ENCODE peak calls at places on chromosomes 3 and 15, in four cellular contexts. U, H, F and L are unnamed samples.
A peak's percentile ranks its signal among the peaks of the same experiment; 100 is the strongest.

GRCh38 chr3:189547448-189547847 is 83.7 kb upstream of the TP63 start:
- DNase-seq in U (no peak), H (no peak), F (no peak), L (no peak)

GRCh38 chr3:44400771-44401170 is 62.2 kb downstream of the TCAIM start:
- DNase-seq in U (no peak), H (no peak), F (no peak), L (no peak)

GRCh38 chr15:41992151-41992802 is 19.9 kb upstream of the EHD4 start:
- DNase-seq in U (no peak), H (no peak), F (no peak), L (no peak)

GRCh38 chr3:174540081-174540480 is 319.1 kb upstream of the NAALADL2 start:
- DNase-seq in U (no peak), H (no peak), F (no peak), L (no peak)

GRCh38 chr3:106811376-106811775 is 565.9 kb upstream of the CCDC54 start:
- DNase-seq in U (peak; percentile 63), H (no peak), F (no peak), L (no peak)

GRCh38 chr15:45148076-45149059 is 18.6 kb downstream of the DUOX1 start:
- DNase-seq in U (no peak), H (no peak), F (no peak), L (no peak)

GRCh38 chr15:31403096-31403495 is 76.5 kb downstream of the KLF13 start:
- DNase-seq in U (no peak), H (no peak), F (no peak), L (no peak)

GRCh38 chr3:38992117-38992779 is 59.5 kb downstream of the SCN11A start:
- DNase-seq in U (peak; percentile 21), H (no peak), F (no peak), L (no peak)

GRCh38 chr15:90001683-90002427 is 731 bp downstream of the ZNF710 start:
- DNase-seq in U (peak; percentile 49), H (peak; percentile 59), F (peak; percentile 51), L (peak; percentile 77)

GRCh38 chr3:143956858-143957257 is 14.8 kb upstream of the DIPK2A start:
- DNase-seq in U (no peak), H (no peak), F (no peak), L (no peak)

GRCh38 chr3:195001961-195002861 is 268.7 kb downstream of the XXYLT1 start:
- DNase-seq in U (peak; percentile 92), H (no peak), F (no peak), L (peak; percentile 81)

GRCh38 chr3:138944842-138945645 is 1.9 kb downstream of the FOXL2 start:
- DNase-seq in U (no peak), H (peak; percentile 31), F (no peak), L (no peak)

GRCh38 chr15:94924971-94925593 is 693.7 kb downstream of the MCTP2 start:
- DNase-seq in U (no peak), H (no peak), F (no peak), L (no peak)

GRCh38 chr3:123660900-123661299 is 76.0 kb upstream of the HACD2 start:
- DNase-seq in U (peak; percentile 92), H (no peak), F (peak; percentile 30), L (peak; percentile 92)

GRCh38 chr15:36769110-36769509 is 189.7 kb downstream of the CDIN1 start:
- DNase-seq in U (peak; percentile 20), H (no peak), F (no peak), L (no peak)

GRCh38 chr3:59559721-59560514 is 510.1 kb upstream of the CFAP20DC start:
- DNase-seq in U (no peak), H (no peak), F (no peak), L (no peak)

GRCh38 chr3:108305484-108306172 is 9.3 kb downstream of the HHLA2 start:
- DNase-seq in U (no peak), H (no peak), F (no peak), L (peak; percentile 78)

GRCh38 chr15:77550275-77551251 is 82.1 kb downstream of the LINGO1 start:
- DNase-seq in U (no peak), H (no peak), F (no peak), L (no peak)

GRCh38 chr3:61584494-61584893 is 23.1 kb downstream of the PTPRG start:
- DNase-seq in U (no peak), H (no peak), F (no peak), L (no peak)

GRCh38 chr3:50523170-50523865 is 19.9 kb upstream of the CACNA2D2 start:
- DNase-seq in U (no peak), H (no peak), F (no peak), L (no peak)

GRCh38 chr15:27582741-27583400 is 516.2 kb downstream of the OCA2 start:
- DNase-seq in U (no peak), H (no peak), F (no peak), L (no peak)

GRCh38 chr3:151971814-151972579 is 98.6 kb downstream of the SUCNR1 start:
- DNase-seq in U (no peak), H (no peak), F (no peak), L (no peak)

GRCh38 chr3:112253301-112253971 is 40.6 kb downstream of the SLC9C1 start:
- DNase-seq in U (no peak), H (no peak), F (no peak), L (no peak)

GRCh38 chr15:33675246-33675645 is 293.1 kb upstream of the CHRM5 start:
- DNase-seq in U (peak; percentile 49), H (no peak), F (no peak), L (no peak)

GRCh38 chr15:100227781-100228180 is 114.0 kb downstream of the ADAMTS17 start:
- DNase-seq in U (no peak), H (no peak), F (no peak), L (no peak)

GRCh38 chr3:3080309-3080708 is 29.9 kb downstream of the IL5RA start:
- DNase-seq in U (no peak), H (no peak), F (no peak), L (no peak)

GRCh38 chr3:141840737-141841544 is 35.5 kb upstream of the ATP1B3 start:
- DNase-seq in U (peak; percentile 93), H (no peak), F (no peak), L (no peak)

GRCh38 chr3:106688463-106688862 is 688.8 kb upstream of the CCDC54 start:
- DNase-seq in U (no peak), H (no peak), F (no peak), L (no peak)

GRCh38 chr3:193313448-193313958 is 65.0 kb downstream of the ATP13A5 start:
- DNase-seq in U (no peak), H (no peak), F (no peak), L (no peak)

GRCh38 chr3:66152336-66152735 is 68.5 kb upstream of the SLC25A26 start:
- DNase-seq in U (no peak), H (no peak), F (no peak), L (no peak)

GRCh38 chr3:18891641-18892040 is 256.7 kb upstream of the KCNH8 start:
- DNase-seq in U (no peak), H (no peak), F (no peak), L (no peak)

GRCh38 chr15:77009646-77010311 is 14.9 kb downstream of the PSTPIP1 start:
- DNase-seq in U (no peak), H (no peak), F (no peak), L (no peak)

GRCh38 chr15:88003928-88004327 is 252.6 kb downstream of the NTRK3 start:
- DNase-seq in U (no peak), H (no peak), F (no peak), L (no peak)

GRCh38 chr3:188664795-188665194 is 507.0 kb upstream of the TPRG1 start:
- DNase-seq in U (peak; percentile 57), H (no peak), F (no peak), L (no peak)

GRCh38 chr3:17793542-17794195 is 51.2 kb upstream of the TBC1D5 start:
- DNase-seq in U (no peak), H (no peak), F (no peak), L (no peak)